ENCODE peak calls at places on chromosomes 2 and 18, in eight cellular contexts. I, A, O, W, P, H, X and C are unnamed samples.
A peak's percentile ranks its signal among the peaks of the same experiment; 100 is the strongest.

GRCh38 chr2:143936758-143937562 is 583.0 kb downstream of the ZEB2 start:
- DNase-seq in I (no peak), A (peak; percentile 71), O (peak; percentile 9), W (peak; percentile 36), P (peak; percentile 28), H (peak; percentile 7), X (peak; percentile 40), C (no peak)

GRCh38 chr2:187594801-187595200 is 40.6 kb upstream of the TFPI start:
- DNase-seq in I (no peak), A (no peak), O (no peak), W (peak; percentile 47), P (no peak), H (no peak), X (no peak), C (no peak)

GRCh38 chr2:43070039-43070438 is 156.4 kb downstream of the ZFP36L2 start:
- DNase-seq in I (no peak), A (no peak), O (peak; percentile 79), W (peak; percentile 54), P (no peak), H (no peak), X (peak; percentile 63), C (no peak)

GRCh38 chr2:54285451-54285850 is 29.4 kb upstream of the TSPYL6 start:
- DNase-seq in I (no peak), A (no peak), O (no peak), W (no peak), P (no peak), H (no peak), X (no peak), C (no peak)

GRCh38 chr2:216636570-216637450 is 3.6 kb downstream of the IGFBP2 start:
- DNase-seq in I (peak; percentile 64), A (peak; percentile 64), O (no peak), W (peak; percentile 22), P (peak; percentile 88), H (peak; percentile 46), X (peak; percentile 85), C (no peak)

GRCh38 chr2:63741884-63742583 is 99.7 kb upstream of the UGP2 start:
- DNase-seq in I (no peak), A (no peak), O (no peak), W (peak; percentile 49), P (peak; percentile 49), H (peak; percentile 39), X (no peak), C (no peak)

GRCh38 chr2:62221141-62221540 is 25.2 kb downstream of the B3GNT2 start:
- DNase-seq in I (no peak), A (no peak), O (peak; percentile 39), W (peak; percentile 88), P (no peak), H (no peak), X (no peak), C (no peak)

GRCh38 chr2:226794077-226794670 is 5.4 kb downstream of the IRS1 start:
- DNase-seq in I (no peak), A (peak; percentile 22), O (peak; percentile 26), W (peak; percentile 62), P (no peak), H (peak; percentile 26), X (no peak), C (no peak)

GRCh38 chr18:42446195-42446594 is 491.2 kb downstream of the PIK3C3 start:
- DNase-seq in I (no peak), A (no peak), O (no peak), W (peak; percentile 95), P (peak; percentile 59), H (no peak), X (no peak), C (no peak)

GRCh38 chr18:57461652-57462269 is 26.6 kb downstream of the ONECUT2 start:
- DNase-seq in I (no peak), A (no peak), O (no peak), W (no peak), P (no peak), H (no peak), X (no peak), C (no peak)

GRCh38 chr18:57466307-57466706 is 31.1 kb downstream of the ONECUT2 start:
- DNase-seq in I (no peak), A (no peak), O (no peak), W (no peak), P (no peak), H (no peak), X (no peak), C (no peak)

GRCh38 chr18:57469884-57470283 is 34.7 kb downstream of the ONECUT2 start:
- DNase-seq in I (no peak), A (no peak), O (no peak), W (no peak), P (no peak), H (no peak), X (peak; percentile 43), C (no peak)

DNA sequence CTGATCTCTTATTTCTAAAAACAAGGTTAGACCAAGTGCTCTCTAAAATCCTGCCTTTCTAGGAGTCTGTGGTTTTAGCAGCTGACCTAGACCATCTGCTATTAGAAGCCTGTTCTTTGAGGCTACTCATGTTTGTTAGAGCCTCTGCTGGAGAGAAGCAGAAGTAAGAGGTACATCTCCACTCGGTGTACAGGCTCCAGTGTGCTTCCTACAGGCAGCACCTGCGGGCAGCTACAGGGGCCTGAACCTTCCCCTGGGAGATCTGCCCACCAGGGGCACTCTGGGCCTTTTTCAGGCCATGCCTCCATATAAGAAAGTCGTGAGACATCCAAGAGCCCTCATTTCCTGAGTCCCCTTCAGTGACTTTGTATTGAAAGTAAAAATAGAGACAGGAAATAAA is 31.6 kb downstream of the ONECUT2 start:
- DNase-seq in I (no peak), A (peak; percentile 7), O (no peak), W (no peak), P (no peak), H (no peak), X (no peak), C (no peak)
- TF ChIP-seq CTCF in I (no peak), A (no peak), O (no peak), W (no peak), P (no peak), H (no peak), X (no peak), C (no peak)

GRCh38 chr2:10447300-10448207 is 573 bp downstream of the ODC1 start:
- DNase-seq in I (no peak), A (no peak), O (peak; percentile 71), W (peak; percentile 48), P (peak; percentile 42), H (peak; percentile 25), X (no peak), C (no peak)

GRCh38 chr2:10448208-10448645 is at the start of gene ODC1:
- DNase-seq in I (peak; percentile 82), A (peak; percentile 97), O (peak; percentile 96), W (peak; percentile 92), P (peak; percentile 88), H (peak; percentile 96), X (peak; percentile 98), C (peak; percentile 96)

GRCh38 chr2:10449838-10450691 is 1.9 kb upstream of the ODC1 start:
- DNase-seq in I (no peak), A (no peak), O (no peak), W (peak; percentile 38), P (peak; percentile 46), H (no peak), X (peak; percentile 82), C (no peak)

GRCh38 chr2:10449481-10449831 is 1.3 kb upstream of the ODC1 start:
- DNase-seq in I (no peak), A (peak; percentile 34), O (no peak), W (no peak), P (no peak), H (no peak), X (no peak), C (no peak)

DNA sequence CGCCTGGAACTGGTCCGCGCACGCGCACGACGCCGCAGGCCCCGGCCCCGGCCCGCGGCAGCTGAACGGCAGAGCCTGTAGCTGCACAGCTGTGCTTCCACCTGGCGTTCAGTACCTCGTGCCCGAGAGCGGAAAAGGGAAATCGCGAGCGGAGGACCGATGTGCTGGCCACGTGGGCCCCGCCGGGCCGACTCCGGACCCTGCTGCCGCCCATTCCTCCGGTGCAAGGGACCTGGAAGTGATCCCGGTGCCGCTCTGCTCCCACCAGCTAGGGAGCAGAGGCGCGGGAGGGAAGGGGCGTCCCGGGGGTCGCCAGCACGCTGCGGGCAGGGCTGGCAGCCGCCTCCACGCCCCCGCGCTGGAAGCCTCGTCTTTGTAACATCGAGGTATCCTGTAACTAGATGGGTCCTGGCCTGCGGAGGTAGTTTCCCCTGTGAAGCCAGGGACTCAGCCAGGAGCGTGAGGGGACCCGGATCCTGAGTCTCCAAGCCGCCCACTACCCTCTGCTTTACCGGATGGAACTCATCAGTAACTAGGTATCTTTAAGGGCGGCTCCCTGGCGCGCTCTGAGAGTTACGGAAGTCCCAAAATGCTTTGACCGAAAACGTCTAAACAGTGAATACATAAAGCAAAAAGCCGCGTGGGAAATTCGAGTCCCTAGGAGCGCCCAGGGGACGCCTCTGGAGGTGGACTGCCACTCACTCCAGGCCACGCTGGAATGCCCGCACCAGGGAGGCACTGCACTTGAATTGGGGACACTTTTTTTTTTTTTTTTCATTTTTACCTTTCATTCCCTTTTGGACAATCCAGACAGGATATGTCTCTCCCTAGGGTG is 736 bp upstream of the ODC1 start:
- DNase-seq in I (peak; percentile 77), A (peak; percentile 96), O (peak; percentile 91), W (peak; percentile 88), P (peak; percentile 80), H (peak; percentile 79), X (no peak), C (peak; percentile 53)
- TF ChIP-seq CTCF in I (no peak), A (no peak), O (no peak), W (no peak), P (peak; percentile 18), H (peak; percentile 30), X (no peak), C (no peak)

DNA sequence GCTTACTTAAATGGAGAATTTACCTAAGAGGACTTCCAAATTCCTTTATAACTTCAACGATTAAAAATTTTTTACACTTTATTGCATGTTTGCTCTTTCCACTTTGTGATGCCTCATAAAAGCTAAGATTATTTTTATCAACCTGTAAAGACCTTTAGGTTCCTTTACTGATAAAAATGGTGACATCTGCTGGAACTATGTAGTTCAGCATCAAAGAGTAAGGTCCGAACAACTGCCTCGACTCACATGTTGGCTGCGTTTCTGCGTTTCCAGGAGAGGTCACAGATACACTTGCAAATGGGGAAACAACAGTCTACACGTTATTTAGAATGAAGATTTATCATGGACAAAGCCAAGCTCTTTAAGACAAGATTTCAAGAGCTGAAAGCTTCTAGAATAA is 18.8 kb upstream of the TMX3 start:
- DNase-seq in I (no peak), A (no peak), O (no peak), W (peak; percentile 16), P (no peak), H (no peak), X (no peak), C (no peak)
- TF ChIP-seq CTCF in I (no peak), A (no peak), O (no peak), W (no peak), P (no peak), H (peak; percentile 35), X (no peak), C (no peak)

DNA sequence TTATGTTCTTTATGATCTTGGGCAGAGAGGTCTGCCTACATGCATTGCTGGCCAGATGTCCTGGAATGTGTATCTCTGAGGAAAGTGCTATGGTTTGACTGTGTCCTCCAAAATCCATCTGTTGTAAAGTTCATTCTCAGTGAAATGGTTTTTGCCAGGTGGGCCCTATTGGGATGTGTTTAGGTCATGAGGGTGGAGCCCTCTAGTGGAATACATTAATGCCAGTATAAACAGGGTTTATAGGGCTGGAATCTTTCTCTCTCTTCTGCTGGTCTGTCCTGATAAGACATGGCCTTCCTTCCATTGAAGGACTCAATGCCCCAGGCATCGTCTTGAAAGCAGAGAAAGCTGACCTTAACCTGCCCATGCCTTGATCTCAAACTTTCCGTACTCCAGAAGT is 258.5 kb downstream of the RPIA start:
- DNase-seq in I (no peak), A (peak; percentile 42), O (no peak), W (no peak), P (no peak), H (no peak), X (no peak), C (no peak)
- TF ChIP-seq CTCF in I (peak; percentile 34), A (peak; percentile 44), O (no peak), W (no peak), P (peak; percentile 50), H (peak; percentile 69), X (no peak), C (no peak)